ENCODE peak calls at places on chromosome 1, in ten cellular contexts. N is adrenal gland; I is stimulated activated CD8-positive, alpha-beta memory T cell treated with anti-CD3 and anti-CD28 coated beads, Interleukin-4, amount 100 ng/mL, for 48 hours; C is activated CD4-positive, alpha-beta T cell treated with anti-CD3 and anti-CD28 coated beads, Interleukin-2, amount 50 U/mL, for 1 hour; U is amniotic stem cell; R is NCI-H1417; K is A172; Q is activated naive CD4-positive, alpha-beta T cell; F is Peyer's patch; A is stimulated activated CD4-positive, alpha-beta T cell treated with anti-CD3 and anti-CD28 coated beads, Interleukin-2, amount 100 ng/mL, for 48 hours. T is an unnamed sample.
A peak's percentile ranks its signal among the peaks of the same experiment; 100 is the strongest.

GRCh38 chr1:210099921-210100320 is 132.7 kb upstream of the SERTAD4 start:
- DNase-seq in C (no peak), U (no peak), I (no peak), K (no peak), N (no peak), F (no peak), Q (no peak), R (no peak), A (no peak), T (no peak)

GRCh38 chr1:78536427-78536826 is 45.7 kb downstream of the PTGFR start:
- DNase-seq in I (no peak), F (no peak), Q (no peak), A (no peak), N (no peak), R (no peak), K (no peak), U (peak; percentile 2), C (no peak), T (no peak)

GRCh38 chr1:177278626-177279390 is 108.0 kb downstream of the BRINP2 start:
- DNase-seq in F (no peak), U (no peak), A (no peak), I (no peak), R (no peak), C (no peak), Q (no peak), N (peak; percentile 88), K (no peak), T (no peak)

GRCh38 chr1:167486090-167486824 is 32.1 kb downstream of the CD247 start:
- DNase-seq in A (no peak), Q (no peak), I (no peak), C (no peak), R (no peak), U (no peak), K (no peak), N (no peak), F (no peak), T (no peak)

GRCh38 chr1:154418062-154418897 is 13.1 kb downstream of the IL6R start:
- DNase-seq in F (peak; percentile 87), N (peak; percentile 81), A (no peak), U (no peak), I (no peak), C (peak; percentile 37), K (peak; percentile 95), Q (no peak), R (no peak), T (no peak)

GRCh38 chr1:72062584-72062983 is 219.8 kb downstream of the NEGR1 start:
- DNase-seq in F (no peak), I (no peak), R (no peak), Q (no peak), N (no peak), K (no peak), C (no peak), U (no peak), A (no peak), T (peak; percentile 43)

GRCh38 chr1:50368179-50369007 is 54.9 kb downstream of the DMRTA2 start:
- DNase-seq in U (no peak), I (peak; percentile 64), N (no peak), C (peak; percentile 8), R (peak; percentile 60), A (peak; percentile 40), K (no peak), F (peak; percentile 55), Q (no peak), T (peak; percentile 60)

GRCh38 chr1:182388392-182389134 is 3.0 kb downstream of the GLUL start:
- DNase-seq in K (no peak), I (no peak), A (no peak), Q (no peak), R (no peak), U (no peak), C (no peak), N (no peak), F (no peak), T (no peak)

GRCh38 chr1:222777463-222777862 is 37.4 kb upstream of the DISP1 start:
- DNase-seq in U (no peak), C (no peak), I (no peak), R (no peak), N (no peak), Q (no peak), K (no peak), F (no peak), A (no peak), T (no peak)

GRCh38 chr1:203328714-203329122 is 22.2 kb downstream of the FMOD start:
- DNase-seq in K (peak; percentile 34), F (peak; percentile 66), R (peak; percentile 75), U (no peak), Q (no peak), N (no peak), I (no peak), A (no peak), C (no peak), T (no peak)

GRCh38 chr1:186541003-186541402 is 80.1 kb upstream of the PDC start:
- DNase-seq in N (no peak), U (no peak), I (no peak), C (no peak), F (no peak), K (no peak), A (no peak), Q (no peak), R (no peak), T (no peak)

GRCh38 chr1:5758000-5758858 is 234.0 kb downstream of the NPHP4 start:
- DNase-seq in I (no peak), R (peak; percentile 56), F (no peak), U (no peak), N (no peak), Q (no peak), K (no peak), A (no peak), C (no peak), T (no peak)

GRCh38 chr1:50271337-50271736 is 151.9 kb downstream of the DMRTA2 start:
- DNase-seq in N (no peak), U (no peak), A (no peak), R (peak; percentile 6), C (no peak), Q (no peak), K (no peak), I (no peak), F (no peak), T (no peak)

GRCh38 chr1:64539808-64540207 is 69.9 kb downstream of the CACHD1 start:
- DNase-seq in A (no peak), I (no peak), F (no peak), R (no peak), N (peak; percentile 84), K (no peak), C (no peak), Q (no peak), U (no peak), T (peak; percentile 7)

GRCh38 chr1:233109121-233109520 is 158.7 kb downstream of the NTPCR start:
- DNase-seq in U (no peak), I (no peak), C (no peak), Q (no peak), N (no peak), K (peak; percentile 82), F (no peak), A (no peak), R (no peak), T (no peak)